ENCODE peak calls at places on chromosome 7, in five cellular contexts. E is iPS DF 6.9; B is immature natural killer cell; R is putamen; G is activated CD4-positive, alpha-beta memory T cell treated with anti-CD3 and anti-CD28 coated beads for 36 hours. I is an unnamed sample.

GRCh38 chr7:137962875-137963507 is 38.9 kb downstream of the CREB3L2 start:
- DNase-seq in E (no peak), B (no peak), R (no peak), G (no peak), I (no peak)

GRCh38 chr7:132125096-132125495 is 451.2 kb downstream of the PLXNA4 start:
- DNase-seq in E (no peak), B (no peak), R (peak), G (no peak), I (no peak)

GRCh38 chr7:42745357-42746022 is 166.4 kb downstream of the C7orf25 start:
- DNase-seq in E (no peak), B (no peak), R (no peak), G (peak), I (no peak)

GRCh38 chr7:75572814-75573213 is 80.7 kb downstream of the SPDYE5 start:
- DNase-seq in E (no peak), B (no peak), R (peak), G (no peak), I (no peak)

GRCh38 chr7:2687338-2687869 is 598 bp upstream of the AMZ1 start:
- DNase-seq in E (no peak), B (no peak), R (no peak), G (no peak), I (no peak)

GRCh38 chr7:108592633-108593277 is 23.1 kb downstream of the DNAJB9 start:
- DNase-seq in E (no peak), B (no peak), R (peak), G (no peak), I (no peak)

GRCh38 chr7:128743112-128743772 is 4.1 kb downstream of the CALU start:
- DNase-seq in E (no peak), B (no peak), R (no peak), G (no peak), I (no peak)

GRCh38 chr7:94497874-94498670 is 11.5 kb upstream of the CASD1 start:
- DNase-seq in E (no peak), B (no peak), R (no peak), G (no peak), I (no peak)

GRCh38 chr7:117098457-117098856 is 145.2 kb downstream of the ST7 start:
- DNase-seq in E (no peak), B (no peak), R (no peak), G (no peak), I (no peak)

GRCh38 chr7:118794419-118794818 is 569.9 kb downstream of the ANKRD7 start:
- DNase-seq in E (no peak), B (no peak), R (no peak), G (no peak), I (no peak)

GRCh38 chr7:42082144-42082543 is 154.9 kb downstream of the GLI3 start:
- DNase-seq in E (no peak), B (no peak), R (peak), G (no peak), I (no peak)

GRCh38 chr7:84021292-84021898 is 173.2 kb downstream of the SEMA3A start:
- DNase-seq in E (no peak), B (no peak), R (no peak), G (no peak), I (no peak)

GRCh38 chr7:137741443-137741842 is 105.3 kb downstream of the DGKI start:
- DNase-seq in E (no peak), B (no peak), R (no peak), G (no peak), I (no peak)

GRCh38 chr7:28389504-28390385 is 22.6 kb upstream of the CREB5 start:
- DNase-seq in E (no peak), B (peak), R (peak), G (no peak), I (no peak)

GRCh38 chr7:43469051-43469450 is 113.9 kb upstream of the STK17A start:
- DNase-seq in E (no peak), B (no peak), R (no peak), G (no peak), I (no peak)

GRCh38 chr7:80642871-80643270 is 4.4 kb downstream of the CD36 start:
- DNase-seq in E (no peak), B (no peak), R (no peak), G (no peak), I (no peak)

GRCh38 chr7:35747611-35748010 is 52.7 kb upstream of the HERPUD2 start:
- DNase-seq in E (no peak), B (no peak), R (no peak), G (no peak), I (no peak)

GRCh38 chr7:42886129-42886528 is 25.7 kb downstream of the C7orf25 start:
- DNase-seq in E (no peak), B (no peak), R (no peak), G (no peak), I (no peak)

GRCh38 chr7:27187158-27187701 is 2.2 kb upstream of the HOXA11 start:
- DNase-seq in E (no peak), B (no peak), R (no peak), G (peak), I (no peak)

GRCh38 chr7:48411619-48412018 is 240.4 kb downstream of the ABCA13 start:
- DNase-seq in E (no peak), B (no peak), R (no peak), G (peak), I (no peak)

GRCh38 chr7:19290936-19291335 is 145.7 kb upstream of the FERD3L start:
- DNase-seq in E (no peak), B (no peak), R (no peak), G (no peak), I (no peak)

GRCh38 chr7:45660201-45660900 is 86.2 kb downstream of the ADCY1 start:
- DNase-seq in E (no peak), B (no peak), R (no peak), G (no peak), I (peak)

GRCh38 chr7:147014596-147014995 is 898.0 kb downstream of the CNTNAP2 start:
- DNase-seq in E (no peak), B (no peak), R (no peak), G (no peak), I (no peak)

GRCh38 chr7:16564909-16565426 is 38.3 kb downstream of the LRRC72 start:
- DNase-seq in E (peak), B (peak), R (peak), G (no peak), I (no peak)

GRCh38 chr7:135888740-135889139 is 88.4 kb downstream of the MTPN start:
- DNase-seq in E (no peak), B (no peak), R (no peak), G (no peak), I (no peak)

GRCh38 chr7:1081931-1082401 is 5.9 kb upstream of the GPER1 start:
- DNase-seq in E (no peak), B (no peak), R (no peak), G (no peak), I (no peak)

GRCh38 chr7:135801045-135801693 is 52.6 kb upstream of the FAM180A start:
- DNase-seq in E (peak), B (peak), R (peak), G (no peak), I (no peak)

GRCh38 chr7:30927559-30927958 is 15.9 kb downstream of the AQP1 start:
- DNase-seq in E (no peak), B (no peak), R (no peak), G (no peak), I (no peak)

GRCh38 chr7:55827577-55827976 is 35.0 kb downstream of the SEPTIN14 start:
- DNase-seq in E (no peak), B (no peak), R (no peak), G (no peak), I (no peak)

GRCh38 chr7:29080803-29081202 is 65.5 kb downstream of the CPVL start:
- DNase-seq in E (no peak), B (no peak), R (no peak), G (no peak), I (no peak)

GRCh38 chr7:122100021-122100420 is 44.0 kb downstream of the AASS start:
- DNase-seq in E (no peak), B (no peak), R (no peak), G (no peak), I (no peak)

GRCh38 chr7:122535086-122535485 is 163.8 kb downstream of the RNF133 start:
- DNase-seq in E (no peak), B (no peak), R (no peak), G (no peak), I (no peak)